ENCODE peak calls at places on chromosome 19, in ten cellular contexts. M is activated CD8-positive, alpha-beta memory T cell treated with anti-CD3 and anti-CD28 coated beads for 24 hours; L is fibroblast of the aortic adventitia; Q is activated CD4-positive, alpha-beta memory T cell treated with anti-CD3 and anti-CD28 coated beads, Interleukin-2, amount 10 ng/mL, durations not matched to agents 7 days and 5 days; S is PC-3; H is T-helper 2 cell; N is T-helper 1 cell; T is colonic mucosa; R is NCI-H146; O is lower leg skin. A is an unnamed sample.

GRCh38 chr19:2702170-2703076 is at the start of gene GNG7:
- DNase-seq in M (peak), L (peak), Q (peak), S (peak), H (peak), N (peak), T (peak), R (peak), O (peak), A (peak)

GRCh38 chr19:13076320-13076719 is 26.3 kb downstream of the LYL1 start:
- DNase-seq in M (no peak), L (no peak), Q (no peak), S (no peak), H (no peak), N (no peak), T (no peak), R (no peak), O (no peak), A (no peak)

GRCh38 chr19:54660306-54660705 is 2.5 kb upstream of the LILRB4 start:
- DNase-seq in M (no peak), L (no peak), Q (no peak), S (no peak), H (no peak), N (no peak), T (no peak), R (no peak), O (no peak), A (no peak)

GRCh38 chr19:21698215-21698614 is 69.2 kb downstream of the ZNF100 start:
- DNase-seq in M (no peak), L (peak), Q (no peak), S (peak), H (no peak), N (no peak), T (peak), R (peak), O (no peak), A (peak)

GRCh38 chr19:13051581-13052165 is 51.0 kb downstream of the LYL1 start:
- DNase-seq in M (peak), L (no peak), Q (no peak), S (peak), H (no peak), N (no peak), T (peak), R (peak), O (peak), A (peak)

GRCh38 chr19:39265321-39265916 is 2.8 kb upstream of the IFNL2 start:
- DNase-seq in M (no peak), L (no peak), Q (no peak), S (no peak), H (no peak), N (no peak), T (no peak), R (peak), O (peak), A (peak)

GRCh38 chr19:44576843-44577565 is 36.4 kb upstream of the IGSF23 start:
- DNase-seq in M (no peak), L (peak), Q (peak), S (peak), H (no peak), N (no peak), T (peak), R (peak), O (peak), A (peak)

GRCh38 chr19:42247631-42248199 is 5.3 kb upstream of the GSK3A start:
- DNase-seq in M (no peak), L (no peak), Q (no peak), S (no peak), H (no peak), N (no peak), T (no peak), R (no peak), O (no peak), A (no peak)

GRCh38 chr19:45152504-45153338 is 8.1 kb downstream of the NKPD1 start:
- DNase-seq in M (peak), L (peak), Q (peak), S (no peak), H (no peak), N (no peak), T (peak), R (no peak), O (peak), A (no peak)

GRCh38 chr19:13978306-13978705 is 26.0 kb downstream of the DCAF15 start:
- DNase-seq in M (peak), L (no peak), Q (no peak), S (no peak), H (no peak), N (no peak), T (peak), R (peak), O (peak), A (peak)

GRCh38 chr19:45079911-45080469 is 930 bp downstream of the GEMIN7 start:
- DNase-seq in M (no peak), L (no peak), Q (peak), S (no peak), H (no peak), N (no peak), T (peak), R (no peak), O (no peak), A (no peak)

GRCh38 chr19:41887711-41888382 is 4.9 kb downstream of the ARHGEF1 start:
- DNase-seq in M (peak), L (no peak), Q (peak), S (peak), H (peak), N (peak), T (peak), R (peak), O (no peak), A (no peak)

GRCh38 chr19:1373042-1373533 is 10.6 kb upstream of the NDUFS7 start:
- DNase-seq in M (no peak), L (no peak), Q (no peak), S (no peak), H (no peak), N (no peak), T (no peak), R (no peak), O (no peak), A (no peak)

GRCh38 chr19:40371802-40372122 is 18.2 kb downstream of the HIPK4 start:
- DNase-seq in M (no peak), L (no peak), Q (no peak), S (no peak), H (no peak), N (no peak), T (no peak), R (no peak), O (no peak), A (no peak)

GRCh38 chr19:18304194-18304495 is 18.7 kb downstream of the LSM4 start:
- DNase-seq in M (peak), L (no peak), Q (peak), S (no peak), H (no peak), N (no peak), T (no peak), R (no peak), O (no peak), A (no peak)

GRCh38 chr19:35169226-35169995 is 14.9 kb downstream of the FXYD5 start:
- DNase-seq in M (peak), L (no peak), Q (no peak), S (no peak), H (no peak), N (no peak), T (no peak), R (no peak), O (peak), A (no peak)

GRCh38 chr19:45140533-45140932 is 20.2 kb downstream of the NKPD1 start:
- DNase-seq in M (no peak), L (no peak), Q (no peak), S (no peak), H (no peak), N (no peak), T (no peak), R (no peak), O (no peak), A (no peak)

GRCh38 chr19:47275866-47276461 is 1.3 kb downstream of the INAFM1 start:
- DNase-seq in M (no peak), L (peak), Q (no peak), S (no peak), H (no peak), N (no peak), T (no peak), R (no peak), O (peak), A (peak)

GRCh38 chr19:28601723-28602440 is 611.1 kb downstream of the UQCRFS1 start:
- DNase-seq in M (no peak), L (no peak), Q (no peak), S (no peak), H (no peak), N (no peak), T (no peak), R (no peak), O (peak), A (no peak)

A was measured in NCI-H69.